ENCODE peak calls at places on chromosomes 2 and 18, in four cellular contexts. K, N, S and T are unnamed samples.

GRCh38 chr2:150088538-150088937 is 398.9 kb downstream of the RND3 start:
- DNase-seq in K (no peak), N (no peak), S (no peak), T (no peak)

GRCh38 chr2:42590176-42590575 is 21.7 kb downstream of the MTA3 start:
- DNase-seq in K (no peak), N (no peak), S (no peak), T (no peak)

GRCh38 chr2:42493885-42494433 is at the start of gene KCNG3:
- DNase-seq in K (no peak), N (no peak), S (peak), T (peak)

GRCh38 chr2:96097951-96098823 is 18.2 kb downstream of the ADRA2B start:
- DNase-seq in K (no peak), N (no peak), S (peak), T (no peak)

GRCh38 chr2:11738589-11739436 is 7.6 kb upstream of the LPIN1 start:
- DNase-seq in K (no peak), N (peak), S (no peak), T (peak)

GRCh38 chr2:60317831-60318230 is 235.6 kb downstream of the BCL11A start:
- DNase-seq in K (no peak), N (no peak), S (no peak), T (no peak)

GRCh38 chr2:160783481-160783880 is 289.9 kb upstream of the RBMS1 start:
- DNase-seq in K (no peak), N (no peak), S (no peak), T (no peak)

GRCh38 chr18:58867281-58867961 is 2.7 kb downstream of the ZNF532 start:
- DNase-seq in K (no peak), N (no peak), S (no peak), T (no peak)

GRCh38 chr2:199896617-199897016 is 14.5 kb upstream of the C2orf69 start:
- DNase-seq in K (no peak), N (no peak), S (no peak), T (no peak)

GRCh38 chr2:198004173-198004572 is 199.8 kb downstream of the PLCL1 start:
- DNase-seq in K (no peak), N (no peak), S (no peak), T (no peak)

GRCh38 chr2:186349508-186349907 is 136.6 kb upstream of the ZC3H15 start:
- DNase-seq in K (no peak), N (peak), S (no peak), T (no peak)

GRCh38 chr2:220270506-220271070 is 643.2 kb downstream of the SLC4A3 start:
- DNase-seq in K (peak), N (no peak), S (no peak), T (no peak)

GRCh38 chr2:64609229-64609994 is 44.3 kb downstream of the SERTAD2 start:
- DNase-seq in K (no peak), N (no peak), S (peak), T (peak)
- TF ChIP-seq CTCF in K (peak), N (no peak), S (no peak), T (peak)

GRCh38 chr2:179814050-179814449 is 47.4 kb downstream of the ZNF385B start:
- DNase-seq in K (no peak), N (no peak), S (no peak), T (no peak)

GRCh38 chr2:179812501-179812900 is 48.9 kb downstream of the ZNF385B start:
- DNase-seq in K (no peak), N (no peak), S (no peak), T (no peak)

GRCh38 chr2:179818546-179818945 is 42.9 kb downstream of the ZNF385B start:
- DNase-seq in K (no peak), N (no peak), S (no peak), T (no peak)

GRCh38 chr2:179822540-179822939 is 38.9 kb downstream of the ZNF385B start:
- DNase-seq in K (no peak), N (no peak), S (no peak), T (no peak)

DNA sequence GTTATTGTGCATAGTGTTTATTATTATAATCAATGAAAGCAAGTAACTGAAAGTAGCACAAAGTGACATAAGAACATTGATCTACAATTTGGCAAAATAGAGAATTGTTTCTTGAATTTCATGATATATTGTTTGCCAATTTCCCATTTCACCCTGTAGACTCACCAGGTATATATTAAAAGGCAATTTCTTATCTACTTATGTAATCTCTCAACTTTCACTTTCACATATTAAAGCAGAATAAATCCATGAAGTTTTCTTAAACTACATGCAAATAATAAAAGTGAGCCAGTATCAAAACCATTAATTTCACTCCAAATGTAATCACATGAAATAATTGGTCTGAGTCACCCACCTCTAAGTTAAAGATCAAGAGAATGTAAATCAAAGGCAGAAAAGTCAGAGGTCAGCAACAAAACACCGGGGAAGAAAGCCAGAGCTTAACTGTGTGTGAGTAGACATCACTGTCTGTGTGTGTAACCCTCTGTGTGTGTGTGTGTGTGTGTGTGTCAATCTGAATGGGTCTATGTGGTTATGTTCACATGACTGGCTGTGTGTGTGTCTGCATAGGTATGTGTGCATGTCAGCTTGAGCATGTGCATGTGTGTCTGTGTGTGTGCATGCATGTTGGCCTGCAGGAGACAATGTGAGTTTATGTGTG is 44.1 kb downstream of the ZNF385B start:
- DNase-seq in K (no peak), N (no peak), S (no peak), T (no peak)
- TF ChIP-seq CTCF in K (no peak), N (no peak), S (no peak), T (no peak)

DNA sequence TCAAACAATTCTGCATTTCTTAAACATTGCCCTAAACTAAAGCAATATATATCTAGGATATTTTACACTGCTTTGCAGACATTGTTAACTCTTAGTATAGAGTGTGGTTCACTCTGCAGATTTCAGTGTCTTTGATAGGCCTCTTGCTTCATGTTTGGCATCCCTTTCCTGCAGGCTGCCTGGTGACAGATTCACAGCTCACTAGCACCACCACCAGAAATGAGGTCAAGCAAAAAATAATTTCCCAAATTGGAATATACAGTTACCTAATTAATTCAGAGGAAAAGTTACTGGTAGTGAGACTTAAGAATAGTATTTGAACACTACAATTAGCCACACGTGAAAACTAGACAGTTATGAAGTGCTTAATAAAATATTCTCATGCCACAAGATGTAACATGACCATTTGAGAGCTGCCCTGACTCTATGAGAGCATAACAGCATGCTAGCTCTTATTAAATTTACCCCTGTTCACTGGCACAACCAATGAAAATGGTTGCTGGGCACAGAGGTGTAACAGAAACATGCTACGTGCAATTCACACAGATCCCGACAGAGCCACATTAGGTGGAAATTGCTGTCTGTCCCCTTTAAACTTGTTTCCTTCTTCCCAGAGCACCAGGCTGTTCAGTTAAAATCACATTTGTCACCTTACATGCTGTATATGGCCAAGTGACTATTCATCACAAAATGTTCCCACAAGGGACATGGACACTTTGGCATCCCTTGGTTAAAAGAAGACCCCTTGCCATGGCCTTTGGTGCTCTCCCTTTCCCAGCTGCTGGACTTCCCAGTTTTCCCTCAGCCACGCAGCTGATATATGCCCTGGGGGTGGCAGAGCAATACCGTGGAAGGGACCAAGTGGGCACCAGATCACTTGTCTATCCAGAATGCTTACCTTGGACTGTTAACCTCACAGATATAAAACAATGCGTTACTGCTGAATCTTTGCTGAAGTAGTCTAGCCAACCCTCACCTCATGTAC is 35.7 kb downstream of the PAIP2B start:
- DNase-seq in K (no peak), N (no peak), S (no peak), T (no peak)
- TF ChIP-seq CTCF in K (no peak), N (peak), S (no peak), T (peak)

GRCh38 chr2:102619414-102620319 is at the start of gene SLC9A2:
- DNase-seq in K (no peak), N (no peak), S (no peak), T (peak)
- TF ChIP-seq CTCF in K (no peak), N (no peak), S (no peak), T (peak)

GRCh38 chr2:233209978-233210680 is 41.3 kb upstream of the ATG16L1 start:
- DNase-seq in K (no peak), N (no peak), S (peak), T (no peak)

GRCh38 chr2:233209117-233209977 is 42.1 kb upstream of the ATG16L1 start:
- DNase-seq in K (peak), N (no peak), S (peak), T (no peak)

GRCh38 chr2:233204286-233204936 is 47.1 kb upstream of the ATG16L1 start:
- DNase-seq in K (no peak), N (no peak), S (no peak), T (no peak)

GRCh38 chr2:233210843-233211600 is 40.5 kb upstream of the ATG16L1 start:
- DNase-seq in K (peak), N (peak), S (peak), T (no peak)

GRCh38 chr2:233208382-233209116 is 42.9 kb upstream of the ATG16L1 start:
- DNase-seq in K (no peak), N (no peak), S (peak), T (no peak)
- TF ChIP-seq CTCF in K (peak), N (no peak), S (no peak), T (no peak)